ENCODE peak calls at places on chromosomes 6 and 20, in seven cellular contexts. W is stomach, Z is ovary, S is dorsolateral prefrontal cortex, X is uterus, L is H1, K is neural progenitor cell. G is an unnamed sample.

GRCh38 chr20:36754656-36755222 is 8.8 kb upstream of the NDRG3 start:
- DNase-seq in Z (peak), X (peak), W (no peak), K (peak), L (peak), S (peak), G (no peak)

GRCh38 chr6:122610690-122611455 is 668 bp downstream of the PKIB start:
- DNase-seq in L (peak), W (peak), Z (no peak), K (peak), S (peak), X (no peak), G (no peak)

GRCh38 chr6:4280721-4281120 is 145.3 kb upstream of the ECI2 start:
- DNase-seq in W (no peak), Z (no peak), S (no peak), X (no peak), K (no peak), L (no peak), G (no peak)

GRCh38 chr6:44475779-44476434 is 88.4 kb downstream of the CDC5L start:
- DNase-seq in W (peak), K (peak), L (peak), Z (peak), S (peak), X (peak), G (peak)

GRCh38 chr6:79384845-79385244 is 150.4 kb upstream of the HMGN3 start:
- DNase-seq in S (no peak), Z (no peak), L (no peak), W (peak), X (no peak), K (peak), G (no peak)

GRCh38 chr20:59403261-59403961 is 103.0 kb downstream of the EDN3 start:
- DNase-seq in W (peak), S (peak), X (no peak), Z (peak), L (peak), K (peak), G (peak)

GRCh38 chr6:107075951-107076381 is 39.3 kb downstream of the BEND3 start:
- DNase-seq in L (no peak), Z (no peak), W (no peak), X (no peak), K (no peak), S (peak), G (no peak)

GRCh38 chr20:32972181-32973076 is 31.8 kb downstream of the SUN5 start:
- DNase-seq in X (no peak), W (no peak), K (no peak), L (peak), Z (no peak), S (no peak), G (no peak)

GRCh38 chr6:63425493-63425892 is 105.7 kb upstream of the LGSN start:
- DNase-seq in X (no peak), L (no peak), S (no peak), K (no peak), W (no peak), Z (no peak), G (no peak)

GRCh38 chr6:14818422-14818884 is 427.4 kb upstream of the JARID2 start:
- DNase-seq in K (no peak), L (no peak), Z (no peak), S (no peak), W (peak), X (no peak), G (no peak)

GRCh38 chr6:92433911-92434310 is 985.4 kb downstream of the EPHA7 start:
- DNase-seq in X (no peak), S (no peak), W (no peak), K (no peak), L (no peak), Z (no peak), G (no peak)

GRCh38 chr6:35230950-35231349 is 17.2 kb downstream of the SCUBE3 start:
- DNase-seq in Z (no peak), X (no peak), L (no peak), W (peak), S (no peak), K (no peak), G (no peak)

GRCh38 chr20:58449703-58450138 is 60.7 kb downstream of the VAPB start:
- DNase-seq in L (no peak), K (no peak), Z (no peak), W (no peak), S (no peak), X (no peak), G (no peak)

GRCh38 chr6:166470863-166471410 is 88.2 kb upstream of the MPC1 start:
- DNase-seq in S (no peak), X (peak), K (no peak), L (no peak), Z (no peak), W (no peak), G (no peak)

GRCh38 chr20:51639206-51639832 is 96.8 kb upstream of the NFATC2 start:
- DNase-seq in S (peak), Z (peak), W (peak), K (peak), X (peak), L (peak), G (peak)

GRCh38 chr20:10636326-10636818 is 37.4 kb downstream of the JAG1 start:
- DNase-seq in K (no peak), W (no peak), L (no peak), Z (peak), S (no peak), X (no peak), G (no peak)

GRCh38 chr20:8385247-8385646 is 253.2 kb downstream of the PLCB1 start:
- DNase-seq in Z (no peak), L (no peak), X (no peak), K (peak), W (peak), S (peak), G (no peak)

GRCh38 chr20:4820833-4821518 is 99.3 kb downstream of the PRND start:
- DNase-seq in Z (peak), L (no peak), X (peak), S (peak), K (no peak), W (no peak), G (no peak)

GRCh38 chr20:53411129-53411528 is 182.5 kb downstream of the ZNF217 start:
- DNase-seq in S (no peak), L (no peak), K (no peak), X (no peak), Z (no peak), W (no peak), G (no peak)

GRCh38 chr6:30060634-30060981 is 457 bp upstream of the POLR1H start:
- DNase-seq in W (no peak), L (no peak), S (peak), X (no peak), K (peak), Z (peak), G (no peak)

GRCh38 chr6:124872361-124873065 is 89.7 kb upstream of the RNF217 start:
- DNase-seq in L (no peak), W (no peak), K (no peak), S (no peak), Z (no peak), X (no peak), G (no peak)

GRCh38 chr20:38961530-38962043 is 557 bp upstream of the DHX35 start:
- DNase-seq in X (no peak), S (peak), W (no peak), K (peak), Z (no peak), L (no peak), G (no peak)

GRCh38 chr6:156598316-156598715 is 178.9 kb upstream of the ARID1B start:
- DNase-seq in Z (no peak), L (no peak), W (no peak), S (no peak), K (no peak), X (no peak), G (no peak)

GRCh38 chr6:73704260-73704659 is 8.3 kb downstream of the CD109 start:
- DNase-seq in K (no peak), X (no peak), L (no peak), S (peak), Z (no peak), W (no peak), G (no peak)

GRCh38 chr6:88376759-88377387 is 210.7 kb upstream of the CNR1 start:
- DNase-seq in K (no peak), X (no peak), L (no peak), S (no peak), W (no peak), Z (no peak), G (no peak)

GRCh38 chr6:87916446-87916845 is 131.2 kb upstream of the SPACA1 start:
- DNase-seq in W (no peak), X (no peak), L (no peak), K (no peak), Z (no peak), S (no peak), G (no peak)

GRCh38 chr6:52418606-52419005 is 1.5 kb upstream of the EFHC1 start:
- DNase-seq in W (no peak), L (no peak), Z (no peak), X (no peak), K (no peak), S (no peak), G (no peak)

GRCh38 chr6:146289816-146290588 is 253.6 kb upstream of the RAB32 start:
- DNase-seq in L (no peak), X (no peak), Z (no peak), K (no peak), W (no peak), S (no peak), G (no peak)

DNA sequence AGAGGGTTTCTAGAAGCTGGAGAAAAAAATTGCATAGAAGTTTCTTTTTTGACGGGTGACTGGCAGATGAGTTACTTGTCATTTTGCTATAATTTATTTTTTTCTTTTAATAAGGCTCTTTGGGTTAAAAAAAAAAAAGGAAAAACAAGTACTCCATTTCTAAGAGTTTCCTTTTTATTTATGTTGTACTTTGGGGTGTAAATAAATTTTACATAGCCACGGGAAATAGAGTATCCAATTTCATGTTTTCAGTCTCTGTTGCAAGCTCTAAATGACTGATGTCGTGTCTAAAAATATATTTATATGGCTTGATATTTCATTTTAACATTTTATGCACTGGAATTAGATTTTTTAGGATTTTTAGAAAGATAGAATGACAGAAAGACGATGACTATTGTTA is 3.3 kb downstream of the EYA4 start:
- DNase-seq in X (no peak), L (no peak), W (no peak), S (no peak), Z (no peak), K (no peak), G (no peak)
- H3K4me3 ChIP-seq in X (no peak), L (no peak), W (no peak), S (no peak), Z (no peak), K (no peak), G (no peak)

GRCh38 chr20:45970646-45971424 is 1.2 kb downstream of the ZNF335 start:
- DNase-seq in Z (no peak), W (peak), S (peak), K (peak), X (peak), L (no peak), G (no peak)

GRCh38 chr20:45971425-45971674 is 653 bp downstream of the ZNF335 start:
- DNase-seq in K (no peak), L (no peak), W (no peak), S (peak), X (no peak), Z (no peak), G (no peak)

GRCh38 chr20:45968801-45969711 is 2.9 kb downstream of the ZNF335 start:
- DNase-seq in S (no peak), Z (peak), L (no peak), W (no peak), K (no peak), X (no peak), G (no peak)

GRCh38 chr20:45968081-45968671 is 3.8 kb downstream of the ZNF335 start:
- DNase-seq in K (no peak), Z (no peak), L (no peak), X (no peak), W (no peak), S (no peak), G (no peak)

GRCh38 chr20:45969712-45970634 is 2.0 kb downstream of the ZNF335 start:
- DNase-seq in L (no peak), S (no peak), K (peak), W (no peak), Z (no peak), X (peak), G (peak)
- H3K27ac ChIP-seq in L (peak), S (peak), K (no peak), W (peak), Z (peak), X (peak), G (no peak)

DNA sequence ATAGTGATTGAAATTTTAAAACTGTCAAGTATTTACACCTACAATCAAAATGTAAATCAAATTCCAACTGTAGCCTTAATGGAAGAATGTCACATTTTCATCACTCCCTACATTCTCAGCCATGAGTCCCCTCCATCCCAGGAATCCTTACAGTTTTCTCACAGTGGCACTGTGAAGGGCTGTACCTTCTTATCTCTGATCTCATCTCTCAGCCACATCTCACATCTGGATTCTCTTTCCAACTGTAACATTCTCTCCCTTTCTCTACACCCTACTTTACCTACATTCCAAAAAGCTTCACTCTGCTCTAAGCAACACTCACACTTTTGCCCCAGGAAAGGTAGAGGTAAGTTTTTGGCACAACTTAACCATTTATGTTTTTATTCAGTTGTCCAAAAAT is 8.9 kb upstream of the MARCKS start:
- DNase-seq in W (no peak), L (no peak), X (no peak), K (no peak), Z (no peak), S (no peak), G (no peak)
- H3K4me3 ChIP-seq in W (no peak), L (no peak), X (no peak), K (no peak), Z (no peak), S (no peak), G (no peak)

GRCh38 chr6:110526731-110527130 is 50.3 kb upstream of the SLC22A16 start:
- DNase-seq in L (no peak), W (no peak), X (no peak), S (no peak), Z (no peak), K (no peak), G (no peak)

GRCh38 chr6:110527516-110527915 is 51.1 kb upstream of the SLC22A16 start:
- DNase-seq in Z (no peak), W (no peak), K (no peak), L (no peak), X (no peak), S (no peak), G (no peak)

GRCh38 chr6:110529355-110529754 is 52.9 kb upstream of the SLC22A16 start:
- DNase-seq in W (no peak), S (no peak), Z (no peak), L (no peak), K (no peak), X (no peak), G (no peak)

GRCh38 chr6:110528930-110529325 is 52.5 kb upstream of the SLC22A16 start:
- DNase-seq in Z (no peak), X (no peak), L (peak), K (no peak), S (no peak), W (no peak), G (no peak)

DNA sequence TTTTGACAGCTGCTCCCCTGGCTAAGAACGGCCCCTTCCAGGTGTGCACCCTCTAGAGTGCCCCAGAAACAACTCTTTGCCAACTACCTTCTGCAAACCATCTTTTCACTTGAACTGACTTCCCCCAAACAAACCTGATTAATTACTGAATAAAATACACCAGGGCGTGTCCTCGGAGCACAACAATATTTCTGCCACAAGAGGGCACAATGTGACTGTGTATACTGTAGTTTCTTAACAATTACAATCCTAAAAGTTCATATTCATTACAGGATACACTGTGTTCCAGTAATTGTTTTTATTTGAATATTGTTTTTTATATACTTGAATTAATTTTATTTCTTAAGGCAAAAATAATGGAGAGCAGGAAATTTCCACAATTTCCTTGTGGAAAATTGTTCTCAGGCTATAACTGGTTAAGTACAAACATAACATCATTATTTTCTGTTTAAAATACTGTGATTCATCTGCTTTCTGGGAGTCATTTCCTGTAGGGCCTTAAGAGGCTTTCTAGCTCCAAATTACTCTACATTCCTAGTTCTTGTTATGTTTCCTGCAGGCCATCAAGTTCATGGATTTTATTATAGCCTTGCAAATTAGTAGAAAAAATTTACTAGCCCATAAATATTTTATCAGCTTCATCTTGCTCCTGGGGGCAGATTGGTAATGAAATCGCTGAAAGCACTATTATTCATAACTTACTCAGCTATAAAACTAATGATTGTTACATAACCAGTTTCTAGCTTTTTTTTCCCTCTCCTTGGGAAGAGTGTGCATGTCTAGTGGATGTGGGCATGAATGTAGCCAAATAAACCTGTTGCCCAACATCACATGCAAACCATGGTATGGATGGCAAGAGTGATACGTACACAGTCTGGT is 51.9 kb upstream of the SLC22A16 start:
- DNase-seq in X (peak), L (peak), K (peak), S (peak), Z (peak), W (peak), G (no peak)
- H3K27ac ChIP-seq in X (peak), L (no peak), K (no peak), S (peak), Z (no peak), W (no peak), G (no peak)

DNA sequence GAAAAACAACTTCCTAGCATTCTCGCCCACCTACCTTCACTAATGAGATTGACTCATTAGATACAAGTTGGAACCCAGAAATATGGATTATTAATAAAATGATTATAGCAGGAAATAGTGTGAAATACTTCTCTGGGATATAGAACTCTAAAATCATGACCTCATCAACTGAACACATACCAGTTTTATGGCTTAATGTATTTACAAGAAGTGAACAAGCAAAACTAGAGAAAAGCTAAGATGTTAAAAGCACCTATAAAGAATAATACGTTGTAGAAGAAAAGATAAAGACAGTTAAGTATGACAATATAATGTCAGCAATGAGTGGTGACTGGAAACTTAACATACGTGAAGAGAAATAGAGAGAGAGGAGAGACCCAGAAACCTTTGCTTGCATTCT is 171.4 kb upstream of the PHACTR1 start:
- DNase-seq in S (no peak), K (no peak), Z (no peak), X (no peak), L (no peak), W (no peak), G (no peak)
- H3K4me3 ChIP-seq in S (no peak), K (no peak), Z (no peak), X (no peak), L (no peak), W (no peak), G (no peak)

DNA sequence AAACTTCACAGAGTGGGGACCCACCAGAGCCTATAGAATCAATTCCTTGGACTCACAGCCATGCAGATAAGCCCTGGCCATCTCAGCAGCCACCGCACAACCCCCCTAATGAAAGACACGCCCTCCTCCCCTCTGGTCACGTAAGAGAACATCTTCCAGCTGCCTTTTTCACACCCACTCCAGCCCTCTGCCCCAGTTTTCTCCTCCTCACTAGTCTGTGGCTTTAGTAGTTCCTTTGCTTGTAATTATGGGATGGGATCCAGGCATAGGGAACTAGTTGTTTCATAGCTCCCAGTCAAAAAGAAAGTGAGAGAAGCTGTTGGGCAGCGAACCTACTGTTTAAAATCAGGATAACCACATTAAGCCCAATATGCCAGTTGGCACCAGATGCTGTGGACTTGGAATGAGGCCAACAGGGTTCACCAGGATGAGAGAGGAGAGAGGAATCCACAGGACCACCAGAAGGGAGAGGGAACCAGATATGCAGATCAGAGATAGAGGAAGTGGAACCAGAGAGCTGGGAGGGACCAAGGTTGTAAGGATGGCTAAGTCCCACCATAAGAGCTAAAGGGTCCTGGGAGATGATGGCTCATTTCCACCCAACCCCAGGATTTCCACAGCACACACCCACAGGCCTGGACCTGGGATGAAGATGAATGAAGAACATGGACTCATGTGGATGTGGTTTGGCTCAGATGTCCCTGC is 9.0 kb upstream of the BTN3A1 start:
- DNase-seq in W (no peak), K (no peak), Z (no peak), L (no peak), X (no peak), S (no peak), G (no peak)
- H3K27ac ChIP-seq in W (no peak), K (no peak), Z (no peak), L (no peak), X (no peak), S (no peak), G (no peak)

GRCh38 chr6:43275782-43276179 is 22.3 kb upstream of the SLC22A7 start:
- DNase-seq in S (no peak), X (no peak), W (no peak), K (peak), Z (no peak), L (no peak), G (no peak)
- H3K4me3 ChIP-seq in S (peak), X (peak), W (peak), K (peak), Z (peak), L (peak), G (peak)

G was measured in iPS DF 6.9.